ENCODE peak calls at places on chromosomes 5 and 9, in five cellular contexts. H is mesendoderm; Y is effector memory CD4-positive, alpha-beta T cell; X is upper lobe of right lung; I is transverse colon. L is an unnamed sample. For H3K4me1, the result is how much of the 10 kb centered on the place peaks cover.

GRCh38 chr9:4832786-4833579 is 40.2 kb downstream of the RCL1 start:
- DNase-seq in H (peak), Y (no peak), X (no peak), I (no peak), L (no peak)

GRCh38 chr5:115069087-115069968 is 100.4 kb downstream of the TRIM36 start:
- DNase-seq in H (peak), Y (no peak), X (no peak), I (peak), L (no peak)

GRCh38 chr5:144040615-144041394 is 129.7 kb downstream of the YIPF5 start:
- DNase-seq in H (peak), Y (no peak), X (no peak), I (no peak), L (no peak)

GRCh38 chr9:77980622-77981021 is 51.0 kb downstream of the GNAQ start:
- DNase-seq in H (no peak), Y (no peak), X (no peak), I (no peak), L (no peak)

GRCh38 chr5:173302546-173303155 is 25.6 kb downstream of the STC2 start:
- DNase-seq in H (peak), Y (no peak), X (no peak), I (no peak), L (no peak)

GRCh38 chr5:56123531-56124243 is 109.4 kb downstream of the ANKRD55 start:
- DNase-seq in H (peak), Y (no peak), X (no peak), I (peak), L (no peak)

GRCh38 chr5:151663617-151664322 is 22.9 kb downstream of the SPARC start:
- DNase-seq in H (no peak), Y (no peak), X (no peak), I (no peak), L (no peak)

GRCh38 chr9:105238302-105238701 is 6.1 kb upstream of the SLC44A1 start:
- DNase-seq in H (no peak), Y (no peak), X (no peak), I (peak), L (no peak)

GRCh38 chr5:150114102-150114641 is 27.8 kb upstream of the CSF1R start:
- DNase-seq in H (peak), Y (no peak), X (peak), I (no peak), L (no peak)

GRCh38 chr9:91364005-91364404 is 2.3 kb upstream of the AUH start:
- DNase-seq in H (no peak), Y (no peak), X (no peak), I (no peak), L (no peak)

GRCh38 chr9:91361294-91362201 is at the start of gene AUH:
- DNase-seq in H (peak), Y (peak), X (peak), I (peak), L (peak)

GRCh38 chr9:91360551-91361293 is 996 bp downstream of the AUH start:
- DNase-seq in H (peak), Y (no peak), X (no peak), I (no peak), L (no peak)

GRCh38 chr9:91359734-91360470 is 1.8 kb downstream of the AUH start:
- DNase-seq in H (no peak), Y (no peak), X (no peak), I (no peak), L (no peak)

DNA sequence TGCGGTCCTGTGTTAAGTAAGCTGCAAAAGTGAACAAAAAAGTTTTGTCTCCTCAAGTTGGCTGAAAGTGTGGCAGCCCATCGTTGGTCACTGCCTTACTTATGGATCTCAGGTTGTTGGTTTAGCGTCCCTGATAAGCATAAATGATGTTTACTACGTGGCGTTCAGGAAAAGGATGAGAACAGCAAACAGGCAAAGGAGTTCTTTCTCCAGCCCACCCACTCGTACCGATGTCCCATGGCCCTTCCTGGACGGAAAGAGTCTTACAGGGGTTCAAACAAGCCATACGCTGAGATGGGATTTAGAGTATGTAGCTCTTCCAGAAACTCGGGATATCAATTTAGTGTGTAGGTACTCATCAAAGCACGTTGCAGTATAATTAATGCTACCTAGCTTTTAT is 494 bp upstream of the AUH start:
- DNase-seq in H (no peak), Y (no peak), X (no peak), I (no peak), L (no peak)
- H3K4me3 ChIP-seq in H (no peak), Y (peak), X (peak), I (peak), L (peak)

GRCh38 chr5:113271015-113271414 is 163.8 kb downstream of the TSSK1B start:
- DNase-seq in H (no peak), Y (no peak), X (no peak), I (no peak), L (no peak)
- H3K4me1 ChIP-seq in H (under half), Y (under half), X (under half), I (under half), L (under half)

GRCh38 chr9:100105861-100106260 is 6.8 kb downstream of the INVS start:
- DNase-seq in H (no peak), Y (no peak), X (no peak), I (no peak), L (no peak)

GRCh38 chr9:100112677-100113336 is 13.8 kb downstream of the INVS start:
- DNase-seq in H (peak), Y (no peak), X (no peak), I (no peak), L (no peak)

GRCh38 chr9:100106616-100107015 is 7.6 kb downstream of the INVS start:
- DNase-seq in H (no peak), Y (no peak), X (no peak), I (no peak), L (no peak)

GRCh38 chr9:100108572-100108971 is 9.5 kb downstream of the INVS start:
- DNase-seq in H (peak), Y (no peak), X (no peak), I (no peak), L (no peak)

GRCh38 chr9:100111235-100111634 is 12.2 kb downstream of the INVS start:
- DNase-seq in H (no peak), Y (no peak), X (peak), I (peak), L (no peak)
- H3K27ac ChIP-seq in H (no peak), Y (no peak), X (no peak), I (no peak), L (no peak)

DNA sequence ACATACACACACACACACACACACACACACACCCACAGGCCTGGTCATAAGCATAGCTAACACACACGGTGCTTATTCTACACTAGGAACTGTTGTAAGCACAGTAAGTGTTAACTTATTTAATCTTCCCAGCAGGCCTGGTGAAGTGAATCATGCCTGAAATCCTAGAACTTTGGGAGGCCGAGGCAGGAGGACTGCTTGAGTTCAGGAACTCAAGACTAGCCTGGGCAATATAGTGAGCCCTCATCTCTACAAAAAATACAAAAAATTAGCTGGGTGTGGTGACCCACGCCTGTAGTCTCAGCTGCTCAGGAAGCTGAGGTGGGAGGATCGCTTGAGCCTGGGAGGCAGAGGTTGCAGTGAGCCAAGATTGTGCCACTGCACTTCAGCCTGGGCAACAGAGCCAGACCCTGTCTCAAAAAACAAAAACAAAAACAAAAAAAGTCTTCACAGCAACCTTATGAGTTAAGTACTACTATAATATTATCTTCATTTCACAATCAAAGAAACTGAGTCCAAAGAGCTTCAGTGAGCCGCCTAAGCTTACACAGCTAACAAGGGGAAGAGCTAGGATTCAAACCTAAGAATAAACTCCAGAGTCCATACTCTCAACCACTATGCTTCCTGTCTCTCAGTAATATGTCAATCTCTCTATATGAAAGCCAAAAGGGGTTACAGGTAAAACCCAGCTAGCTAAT is 2.3 kb downstream of the MEGF9 start:
- DNase-seq in H (no peak), Y (no peak), X (no peak), I (no peak), L (no peak)
- H3K4me3 ChIP-seq in H (no peak), Y (peak), X (peak), I (peak), L (peak)

DNA sequence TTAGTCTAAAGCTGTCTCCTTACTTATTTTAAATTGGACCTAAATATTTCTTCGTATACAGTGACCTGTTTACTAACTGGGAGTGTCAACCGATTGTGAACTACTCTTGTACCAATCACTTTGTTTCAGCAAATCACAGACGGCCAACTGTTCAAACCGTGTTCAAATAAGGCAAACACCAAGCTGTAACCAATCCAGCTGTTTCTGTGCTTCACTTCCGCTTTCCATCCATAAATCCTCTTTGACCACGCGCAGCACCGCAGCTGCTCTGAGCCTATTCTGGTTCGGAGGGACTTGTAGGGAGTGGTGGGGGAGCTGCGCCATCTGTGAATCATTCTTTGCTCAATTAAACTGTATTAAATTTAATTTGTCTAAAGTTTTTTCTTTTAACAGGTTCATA is 4.8 kb upstream of the FAM240B start:
- DNase-seq in H (no peak), Y (no peak), X (no peak), I (no peak), L (no peak)
- H3K4me1 ChIP-seq in H (under half), Y (under half), X (under half), I (under half), L (under half)

DNA sequence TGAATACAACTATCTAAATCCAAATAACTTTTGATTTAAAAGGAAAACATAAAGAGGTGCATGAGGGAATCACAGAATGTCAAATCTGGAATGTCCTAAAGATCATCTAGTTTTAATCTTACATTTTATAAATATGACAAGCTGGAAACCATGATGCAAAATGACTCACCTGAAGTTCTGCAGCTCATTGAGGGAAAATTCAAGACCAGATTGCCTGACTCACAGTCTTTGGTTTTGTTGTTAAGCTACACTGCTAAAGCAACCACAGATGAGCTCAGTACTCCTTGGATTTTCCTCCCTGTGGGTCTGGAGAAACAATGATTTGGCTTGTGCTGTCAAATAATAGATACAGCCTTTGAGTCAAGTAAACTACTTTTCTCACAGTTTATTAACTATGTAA is 19.1 kb upstream of the EDIL3 start:
- DNase-seq in H (no peak), Y (no peak), X (no peak), I (no peak), L (no peak)
- H3K27ac ChIP-seq in H (no peak), Y (no peak), X (no peak), I (no peak), L (no peak)

GRCh38 chr9:22005083-22005699 is 3.9 kb downstream of the CDKN2B start:
- DNase-seq in H (peak), Y (no peak), X (peak), I (no peak), L (no peak)
- H3K4me3 ChIP-seq in H (no peak), Y (no peak), X (no peak), I (peak), L (no peak)

L was measured in naive thymus-derived CD4-positive, alpha-beta T cell.